ENCODE peak calls at places on chromosome 14, in five cellular contexts. One of them, this sample, is unnamed.

GRCh38 chr14:31926123-31926522 is 151.0 kb upstream of the ARHGAP5 start:
- DNase-seq in heart left ventricle: no peak
- DNase-seq in tibial artery: no peak
- DNase-seq in breast epithelium: no peak
- DNase-seq in keratinocyte: no peak
- DNase-seq in this sample: peak; percentile 76

GRCh38 chr14:104926619-104927431 is 2.1 kb downstream of the PLD4 start:
- DNase-seq in heart left ventricle: no peak
- DNase-seq in breast epithelium: no peak
- DNase-seq in tibial artery: no peak
- DNase-seq in keratinocyte: no peak
- DNase-seq in this sample: no peak

GRCh38 chr14:82067221-82067620 is 533.6 kb upstream of the SEL1L start:
- DNase-seq in keratinocyte: no peak
- DNase-seq in breast epithelium: no peak
- DNase-seq in heart left ventricle: no peak
- DNase-seq in tibial artery: no peak
- DNase-seq in this sample: no peak

GRCh38 chr14:91140672-91141071 is 26.8 kb downstream of the DGLUCY start:
- DNase-seq in tibial artery: no peak
- DNase-seq in heart left ventricle: no peak
- DNase-seq in breast epithelium: no peak
- DNase-seq in keratinocyte: no peak
- DNase-seq in this sample: peak; percentile 54

GRCh38 chr14:101480022-101480746 is 81.1 kb upstream of the DIO3 start:
- DNase-seq in breast epithelium: no peak
- DNase-seq in tibial artery: peak; percentile 57
- DNase-seq in heart left ventricle: no peak
- DNase-seq in keratinocyte: no peak
- DNase-seq in this sample: no peak

GRCh38 chr14:67575684-67576083 is 24.4 kb downstream of the PIGH start:
- DNase-seq in heart left ventricle: no peak
- DNase-seq in keratinocyte: no peak
- DNase-seq in breast epithelium: no peak
- DNase-seq in tibial artery: peak; percentile 45
- DNase-seq in this sample: peak; percentile 25

GRCh38 chr14:93965287-93965821 is 11.0 kb downstream of the ASB2 start:
- DNase-seq in tibial artery: no peak
- DNase-seq in keratinocyte: peak; percentile 67
- DNase-seq in breast epithelium: no peak
- DNase-seq in heart left ventricle: no peak
- DNase-seq in this sample: peak; percentile 93

GRCh38 chr14:91693342-91693741 is 38.5 kb downstream of the CATSPERB start:
- DNase-seq in tibial artery: no peak
- DNase-seq in breast epithelium: no peak
- DNase-seq in heart left ventricle: no peak
- DNase-seq in keratinocyte: no peak
- DNase-seq in this sample: no peak

GRCh38 chr14:23321572-23322547 is 603 bp downstream of the PABPN1 start:
- DNase-seq in tibial artery: peak; percentile 81
- DNase-seq in breast epithelium: no peak
- DNase-seq in heart left ventricle: peak; percentile 79
- DNase-seq in keratinocyte: no peak
- DNase-seq in this sample: peak; percentile 68

GRCh38 chr14:76091036-76091435 is 60.7 kb upstream of the GPATCH2L start:
- DNase-seq in tibial artery: peak; percentile 74
- DNase-seq in keratinocyte: no peak
- DNase-seq in heart left ventricle: peak; percentile 72
- DNase-seq in breast epithelium: peak; percentile 30
- DNase-seq in this sample: peak; percentile 22

GRCh38 chr14:94050231-94050880 is 24.2 kb downstream of the OTUB2 start:
- DNase-seq in keratinocyte: no peak
- DNase-seq in heart left ventricle: no peak
- DNase-seq in tibial artery: peak; percentile 63
- DNase-seq in breast epithelium: peak; percentile 17
- DNase-seq in this sample: peak; percentile 18

GRCh38 chr14:24369907-24370687 is 2.1 kb downstream of the NFATC4 start:
- DNase-seq in tibial artery: no peak
- DNase-seq in keratinocyte: no peak
- DNase-seq in heart left ventricle: no peak
- DNase-seq in breast epithelium: no peak
- DNase-seq in this sample: no peak

GRCh38 chr14:87994974-87995373 is 2.0 kb upstream of the GALC start:
- DNase-seq in keratinocyte: no peak
- DNase-seq in heart left ventricle: no peak
- DNase-seq in breast epithelium: no peak
- DNase-seq in tibial artery: no peak
- DNase-seq in this sample: no peak

GRCh38 chr14:35879141-35879648 is 53.1 kb downstream of the BRMS1L start:
- DNase-seq in keratinocyte: no peak
- DNase-seq in breast epithelium: no peak
- DNase-seq in tibial artery: no peak
- DNase-seq in heart left ventricle: no peak
- DNase-seq in this sample: peak; percentile 71

GRCh38 chr14:20624495-20625070 is 16.9 kb downstream of the OR6S1 start:
- DNase-seq in heart left ventricle: peak; percentile 77
- DNase-seq in tibial artery: no peak
- DNase-seq in keratinocyte: no peak
- DNase-seq in breast epithelium: no peak
- DNase-seq in this sample: peak; percentile 74

GRCh38 chr14:88908216-88908615 is 83.8 kb downstream of the TTC8 start:
- DNase-seq in keratinocyte: no peak
- DNase-seq in heart left ventricle: no peak
- DNase-seq in breast epithelium: no peak
- DNase-seq in tibial artery: no peak
- DNase-seq in this sample: no peak

GRCh38 chr14:90642239-90642717 is 174.0 kb downstream of the TTC7B start:
- DNase-seq in heart left ventricle: no peak
- DNase-seq in keratinocyte: no peak
- DNase-seq in tibial artery: no peak
- DNase-seq in breast epithelium: no peak
- DNase-seq in this sample: peak; percentile 59

GRCh38 chr14:59787045-59787674 is 83.4 kb downstream of the RTN1 start:
- DNase-seq in tibial artery: no peak
- DNase-seq in breast epithelium: no peak
- DNase-seq in heart left ventricle: no peak
- DNase-seq in keratinocyte: no peak
- DNase-seq in this sample: peak; percentile 54

GRCh38 chr14:59788176-59788575 is 82.4 kb downstream of the RTN1 start:
- DNase-seq in breast epithelium: no peak
- DNase-seq in tibial artery: no peak
- DNase-seq in keratinocyte: no peak
- DNase-seq in heart left ventricle: no peak
- DNase-seq in this sample: no peak
- H3K4me3 ChIP-seq in breast epithelium: no peak overlapping the region
- H3K4me3 ChIP-seq in tibial artery: no peak overlapping the region
- H3K4me3 ChIP-seq in keratinocyte: no peak overlapping the region
- H3K4me3 ChIP-seq in heart left ventricle: no peak overlapping the region
- H3K4me3 ChIP-seq in this sample: no peak overlapping the region

DNA sequence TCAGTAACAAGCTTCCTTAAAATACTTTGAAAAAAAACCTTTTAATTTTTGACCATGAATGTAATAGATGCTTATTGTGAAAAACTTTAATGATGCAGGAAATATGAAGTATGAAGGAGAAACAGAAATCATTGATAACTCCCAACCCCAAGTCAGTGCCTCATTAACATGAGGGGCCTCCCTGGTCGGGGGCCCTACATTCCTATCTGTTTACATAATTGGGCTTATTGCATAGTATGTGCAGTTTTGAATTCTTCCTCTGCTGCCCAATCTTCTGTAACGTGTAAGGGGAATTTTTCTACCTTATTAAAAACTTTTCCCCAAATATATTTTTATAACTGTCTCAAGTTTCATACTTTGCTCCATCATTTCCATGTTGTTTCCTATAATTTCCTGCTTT is 63.0 kb downstream of the SLC25A47 start:
- DNase-seq in tibial artery: no peak
- DNase-seq in breast epithelium: no peak
- DNase-seq in heart left ventricle: no peak
- DNase-seq in keratinocyte: no peak
- DNase-seq in this sample: peak; percentile 62
- H3K4me3 ChIP-seq in tibial artery: no peak overlapping the region
- H3K4me3 ChIP-seq in breast epithelium: no peak overlapping the region
- H3K4me3 ChIP-seq in heart left ventricle: no peak overlapping the region
- H3K4me3 ChIP-seq in keratinocyte: no peak overlapping the region
- H3K4me3 ChIP-seq in this sample: no peak overlapping the region

GRCh38 chr14:52271538-52271937 is 4.0 kb downstream of the PTGDR start:
- DNase-seq in heart left ventricle: no peak
- DNase-seq in breast epithelium: no peak
- DNase-seq in tibial artery: no peak
- DNase-seq in keratinocyte: no peak
- DNase-seq in this sample: no peak

GRCh38 chr14:52266782-52267181 is 716 bp upstream of the PTGDR start:
- DNase-seq in keratinocyte: no peak
- DNase-seq in tibial artery: peak; percentile 63
- DNase-seq in heart left ventricle: no peak
- DNase-seq in breast epithelium: no peak
- DNase-seq in this sample: no peak

GRCh38 chr14:52268191-52269061 is 928 bp downstream of the PTGDR start:
- DNase-seq in breast epithelium: no peak
- DNase-seq in keratinocyte: no peak
- DNase-seq in tibial artery: peak; percentile 62
- DNase-seq in heart left ventricle: peak; percentile 63
- DNase-seq in this sample: peak; percentile 27

GRCh38 chr14:52267501-52268190 is at the start of gene PTGDR:
- DNase-seq in tibial artery: no peak
- DNase-seq in keratinocyte: no peak
- DNase-seq in heart left ventricle: peak; percentile 71
- DNase-seq in breast epithelium: no peak
- DNase-seq in this sample: peak; percentile 15

GRCh38 chr14:52269100-52269499 is 1.6 kb downstream of the PTGDR start:
- DNase-seq in breast epithelium: no peak
- DNase-seq in heart left ventricle: peak; percentile 58
- DNase-seq in keratinocyte: no peak
- DNase-seq in tibial artery: no peak
- DNase-seq in this sample: no peak
- H3K4me3 ChIP-seq in breast epithelium: peak overlapping the region; percentile 40
- H3K4me3 ChIP-seq in heart left ventricle: peak overlapping the region; percentile 36
- H3K4me3 ChIP-seq in keratinocyte: no peak overlapping the region
- H3K4me3 ChIP-seq in tibial artery: peak overlapping the region; percentile 62
- H3K4me3 ChIP-seq in this sample: no peak overlapping the region

DNA sequence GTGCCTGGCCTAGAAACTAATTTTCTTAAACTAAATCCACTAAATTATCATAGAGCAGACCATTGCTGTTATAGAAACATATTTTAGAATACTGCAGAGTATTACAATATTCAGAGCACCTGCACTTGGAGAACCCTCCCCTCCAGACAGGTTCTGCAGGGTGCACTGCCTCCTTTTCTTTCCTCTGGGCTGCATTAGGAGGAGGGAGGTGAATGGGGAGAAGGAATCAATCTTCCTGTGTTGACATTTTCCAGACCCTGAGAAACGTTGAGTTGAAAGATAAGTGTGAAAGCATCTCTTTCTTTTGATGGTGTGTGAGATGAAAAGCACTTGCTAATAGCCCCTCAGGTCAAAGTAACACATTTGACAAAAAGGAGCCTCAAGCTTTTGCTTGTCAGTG is 7.3 kb downstream of the SYNE2 start:
- DNase-seq in heart left ventricle: no peak
- DNase-seq in breast epithelium: no peak
- DNase-seq in tibial artery: no peak
- DNase-seq in keratinocyte: no peak
- DNase-seq in this sample: no peak
- H3K4me3 ChIP-seq in heart left ventricle: no peak overlapping the region
- H3K4me3 ChIP-seq in breast epithelium: no peak overlapping the region
- H3K4me3 ChIP-seq in tibial artery: no peak overlapping the region
- H3K4me3 ChIP-seq in keratinocyte: no peak overlapping the region
- H3K4me3 ChIP-seq in this sample: no peak overlapping the region